ENCODE peak calls at places on chromosomes 6 and 20, in six cellular contexts. B is bronchial epithelial cell; Z is T-helper 2 cell; V is activated CD4-positive, alpha-beta T cell treated with anti-CD3 and anti-CD28 coated beads, Interleukin-2, amount 10 ng/mL, durations not matched to agents 7 days and 5 days; R is NCI-H748 treated with DMSO at 0.1 percent for 48 hours; I is AG04450. W is an unnamed sample.

GRCh38 chr6:33143113-33143760 is 49.0 kb downstream of the COL11A2 start:
- DNase-seq in B (no peak), Z (no peak), V (no peak), R (no peak), I (no peak), W (no peak)

GRCh38 chr20:61745397-61746146 is 320.1 kb downstream of the TAF4 start:
- DNase-seq in B (no peak), Z (no peak), V (no peak), R (no peak), I (no peak), W (no peak)

GRCh38 chr6:119442776-119443184 is 93.2 kb upstream of the MAN1A1 start:
- DNase-seq in B (no peak), Z (no peak), V (no peak), R (peak), I (no peak), W (no peak)

GRCh38 chr6:43673444-43674063 is 14.0 kb downstream of the MRPS18A start:
- DNase-seq in B (no peak), Z (no peak), V (no peak), R (no peak), I (no peak), W (no peak)

GRCh38 chr6:16420715-16421461 is 182.5 kb downstream of the GMPR start:
- DNase-seq in B (no peak), Z (peak), V (peak), R (no peak), I (peak), W (peak)

GRCh38 chr20:24787071-24787470 is 162.0 kb upstream of the CST7 start:
- DNase-seq in B (no peak), Z (no peak), V (no peak), R (no peak), I (no peak), W (no peak)

GRCh38 chr6:105995403-105995699 is 90.8 kb upstream of the PRDM1 start:
- DNase-seq in B (no peak), Z (no peak), V (no peak), R (peak), I (no peak), W (no peak)

GRCh38 chr20:5614506-5614905 is 135.7 kb upstream of the SHLD1 start:
- DNase-seq in B (no peak), Z (no peak), V (no peak), R (no peak), I (no peak), W (no peak)